ENCODE peak calls at places on chromosomes 4 and X, in four cellular contexts. H is Peyer's patch, V is A549, G is tibial artery. X is an unnamed sample. For H3K9me3, the result is how much of the 10 kb centered on the place peaks cover.

GRCh38 chr4:108483077-108483476 is 137.3 kb upstream of the RPL34 start:
- DNase-seq in H (no peak), V (no peak), G (no peak), X (no peak)

GRCh38 chr4:118867311-118868067 is 21.2 kb upstream of the SYNPO2 start:
- DNase-seq in H (no peak), V (no peak), G (no peak), X (no peak)

GRCh38 chrX:47199286-47199685 is 5.7 kb downstream of the UBA1 start:
- DNase-seq in H (no peak), V (no peak), G (no peak), X (no peak)

GRCh38 chr4:153963216-153963615 is 174.3 kb upstream of the SFRP2 start:
- DNase-seq in H (no peak), V (no peak), G (no peak), X (no peak)

GRCh38 chr4:173752610-173753009 is 222.6 kb upstream of the HAND2 start:
- DNase-seq in H (no peak), V (peak), G (no peak), X (no peak)

GRCh38 chrX:15973299-15973698 is 118.7 kb upstream of the AP1S2 start:
- DNase-seq in H (no peak), V (peak), G (no peak), X (no peak)

GRCh38 chr4:103099691-103100392 is at the start of gene BDH2:
- DNase-seq in H (no peak), V (peak), G (peak), X (peak)

GRCh38 chr4:38131371-38132139 is 171.4 kb downstream of the PTTG2 start:
- DNase-seq in H (no peak), V (no peak), G (no peak), X (no peak)

GRCh38 chr4:94177822-94178221 is 29.8 kb upstream of the SMARCAD1 start:
- DNase-seq in H (no peak), V (no peak), G (no peak), X (no peak)

GRCh38 chrX:132258509-132258908 is 39.3 kb upstream of the RAP2C start:
- DNase-seq in H (no peak), V (no peak), G (no peak), X (no peak)

GRCh38 chr4:31674313-31674947 is 954.3 kb downstream of the PCDH7 start:
- DNase-seq in H (no peak), V (no peak), G (no peak), X (no peak)

GRCh38 chr4:20462426-20463175 is 210.9 kb downstream of the SLIT2 start:
- DNase-seq in H (no peak), V (no peak), G (no peak), X (no peak)

GRCh38 chr4:16530688-16531635 is 304.7 kb upstream of the TAPT1 start:
- DNase-seq in H (no peak), V (no peak), G (no peak), X (no peak)

DNA sequence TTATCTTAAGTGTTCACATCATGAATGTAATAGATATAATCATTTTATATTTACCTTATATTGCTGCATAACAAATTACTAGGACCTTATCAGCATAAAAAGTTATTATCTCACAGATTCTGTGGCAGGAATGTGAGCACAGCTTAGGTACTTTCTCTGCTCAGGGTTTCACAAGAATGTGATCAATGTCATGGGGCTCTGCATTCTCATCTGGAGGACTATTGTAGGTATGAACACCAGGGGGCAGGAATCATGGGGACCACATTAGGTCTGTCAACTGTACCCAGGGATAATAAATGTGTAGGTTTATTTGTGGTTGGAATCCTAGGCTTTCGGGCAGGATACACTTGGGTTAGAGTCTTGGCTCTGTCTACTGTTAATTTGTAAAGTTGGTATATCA is 519.2 kb downstream of the ARAP2 start:
- DNase-seq in H (no peak), V (no peak), G (no peak), X (no peak)
- TF ChIP-seq CTCF in H (no peak), V (no peak), G (no peak), X (no peak)

GRCh38 chrX:156002517-156002916 is 5.0 kb downstream of the IL9R start:
- DNase-seq in H (no peak), V (no peak), G (no peak), X (no peak)
- H3K9me3 ChIP-seq in H (under half), V (under half), G (under half), X (under half)

DNA sequence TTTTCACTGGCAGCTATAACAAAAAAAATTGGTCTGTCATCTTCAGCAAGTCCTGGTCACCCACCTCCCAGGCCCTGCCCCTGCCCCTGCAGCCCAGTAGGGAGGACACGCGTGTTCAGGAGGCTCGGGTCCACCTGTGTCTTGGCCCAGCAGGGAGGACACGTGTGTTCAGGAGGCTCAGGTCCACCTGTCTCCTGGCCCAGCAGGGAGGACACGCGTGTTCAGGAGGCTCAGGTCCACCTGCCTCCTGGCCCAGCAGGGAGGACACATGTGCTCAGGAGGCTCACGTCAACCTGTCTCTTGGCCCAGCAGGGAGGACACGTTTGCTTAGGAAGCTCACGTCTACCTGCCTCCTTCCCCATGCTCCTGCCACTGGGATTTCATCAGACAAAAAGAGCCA is 44.9 kb downstream of the HTT-AS start:
- DNase-seq in H (no peak), V (no peak), G (no peak), X (no peak)
- H3K27ac ChIP-seq in H (no peak), V (no peak), G (no peak), X (no peak)

GRCh38 chrX:64570204-64570603 is 175.0 kb upstream of the MTMR8 start:
- DNase-seq in H (no peak), V (no peak), G (no peak), X (no peak)
- TF ChIP-seq CTCF in H (no peak), V (no peak), G (no peak), X (no peak)

DNA sequence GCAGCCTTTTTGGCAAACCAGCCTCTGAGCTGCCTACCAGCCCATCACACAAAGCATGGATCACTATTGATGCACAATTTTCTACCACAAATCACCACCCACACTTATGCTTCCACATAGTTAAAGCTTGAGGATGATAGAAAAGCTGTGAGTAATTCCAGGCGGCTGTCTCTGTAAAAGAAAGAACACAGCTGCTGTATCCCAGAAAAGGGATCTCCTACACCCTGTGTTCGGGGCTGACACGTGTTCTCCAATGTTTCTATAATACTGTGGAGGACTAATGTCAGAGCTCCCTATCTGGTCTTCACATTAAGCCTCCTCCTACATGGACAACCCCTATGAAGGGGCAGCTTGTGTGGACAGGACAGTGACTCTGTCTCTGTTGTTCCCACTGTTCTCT is 12.5 kb upstream of the BRS3 start:
- DNase-seq in H (no peak), V (no peak), G (no peak), X (no peak)
- H3K9me3 ChIP-seq in H (under half), V (under half), G (under half), X (under half)

GRCh38 chr4:147899512-147899911 is 167.6 kb downstream of the ARHGAP10 start:
- DNase-seq in H (no peak), V (no peak), G (no peak), X (no peak)
- H3K27ac ChIP-seq in H (no peak), V (no peak), G (no peak), X (no peak)